ENCODE peak calls at places on chromosome 20, in five cellular contexts. G is breast epithelium, O is ovary, Q is Peyer's patch, L is A549. A is an unnamed sample.
A peak's percentile ranks its signal among the peaks of the same experiment; 100 is the strongest.

GRCh38 chr20:9051508-9051907 is 17.4 kb upstream of the PLCB4 start:
- DNase-seq in G (no peak), O (no peak), Q (no peak), L (peak; percentile 75), A (no peak)

GRCh38 chr20:9276964-9277363 is 208.1 kb downstream of the PLCB4 start:
- DNase-seq in G (no peak), O (no peak), Q (no peak), L (no peak), A (no peak)

GRCh38 chr20:6058684-6059295 is 4.9 kb upstream of the LRRN4 start:
- DNase-seq in G (no peak), O (no peak), Q (no peak), L (no peak), A (no peak)

GRCh38 chr20:61118429-61119224 is 133.4 kb upstream of the CDH4 start:
- DNase-seq in G (no peak), O (no peak), Q (no peak), L (peak; percentile 67), A (no peak)

GRCh38 chr20:25051386-25052155 is 6.4 kb downstream of the ACSS1 start:
- DNase-seq in G (no peak), O (peak; percentile 7), Q (peak; percentile 9), L (no peak), A (peak; percentile 57)

GRCh38 chr20:48760403-48760889 is 67.4 kb downstream of the PREX1 start:
- DNase-seq in G (peak; percentile 22), O (no peak), Q (no peak), L (no peak), A (no peak)

GRCh38 chr20:6806291-6806690 is 38.8 kb downstream of the BMP2 start:
- DNase-seq in G (no peak), O (no peak), Q (no peak), L (no peak), A (no peak)

GRCh38 chr20:63519765-63520593 is 586 bp upstream of the PPDPF start:
- DNase-seq in G (peak; percentile 50), O (peak; percentile 67), Q (no peak), L (peak; percentile 69), A (peak; percentile 89)

GRCh38 chr20:38169636-38170035 is 4.6 kb upstream of the TGM2 start:
- DNase-seq in G (no peak), O (no peak), Q (no peak), L (no peak), A (no peak)

GRCh38 chr20:32752458-32753250 is 9.4 kb upstream of the COMMD7 start:
- DNase-seq in G (no peak), O (no peak), Q (no peak), L (no peak), A (no peak)

GRCh38 chr20:63552481-63553249 is 1.3 kb upstream of the FNDC11 start:
- DNase-seq in G (no peak), O (no peak), Q (no peak), L (no peak), A (no peak)

GRCh38 chr20:64093013-64093503 is 8.9 kb upstream of the LKAAEAR1 start:
- DNase-seq in G (no peak), O (no peak), Q (no peak), L (no peak), A (no peak)

GRCh38 chr20:61980647-61981583 is 84.8 kb downstream of the TAF4 start:
- DNase-seq in G (peak; percentile 38), O (no peak), Q (no peak), L (peak; percentile 49), A (no peak)

GRCh38 chr20:57759724-57760123 is 49.9 kb upstream of the PMEPA1 start:
- DNase-seq in G (no peak), O (no peak), Q (no peak), L (no peak), A (peak; percentile 16)

GRCh38 chr20:32943490-32944052 is 60.7 kb downstream of the SUN5 start:
- DNase-seq in G (no peak), O (no peak), Q (no peak), L (no peak), A (no peak)

GRCh38 chr20:41165001-41165882 is 27.9 kb downstream of the PLCG1 start:
- DNase-seq in G (no peak), O (no peak), Q (peak; percentile 12), L (no peak), A (peak; percentile 48)

GRCh38 chr20:61753987-61754956 is 311.4 kb downstream of the TAF4 start:
- DNase-seq in G (no peak), O (no peak), Q (no peak), L (no peak), A (no peak)

GRCh38 chr20:7897965-7898364 is 42.3 kb downstream of the HAO1 start:
- DNase-seq in G (no peak), O (no peak), Q (no peak), L (no peak), A (no peak)

GRCh38 chr20:44200983-44201382 is 9.6 kb downstream of the OSER1 start:
- DNase-seq in G (no peak), O (no peak), Q (no peak), L (no peak), A (no peak)

DNA sequence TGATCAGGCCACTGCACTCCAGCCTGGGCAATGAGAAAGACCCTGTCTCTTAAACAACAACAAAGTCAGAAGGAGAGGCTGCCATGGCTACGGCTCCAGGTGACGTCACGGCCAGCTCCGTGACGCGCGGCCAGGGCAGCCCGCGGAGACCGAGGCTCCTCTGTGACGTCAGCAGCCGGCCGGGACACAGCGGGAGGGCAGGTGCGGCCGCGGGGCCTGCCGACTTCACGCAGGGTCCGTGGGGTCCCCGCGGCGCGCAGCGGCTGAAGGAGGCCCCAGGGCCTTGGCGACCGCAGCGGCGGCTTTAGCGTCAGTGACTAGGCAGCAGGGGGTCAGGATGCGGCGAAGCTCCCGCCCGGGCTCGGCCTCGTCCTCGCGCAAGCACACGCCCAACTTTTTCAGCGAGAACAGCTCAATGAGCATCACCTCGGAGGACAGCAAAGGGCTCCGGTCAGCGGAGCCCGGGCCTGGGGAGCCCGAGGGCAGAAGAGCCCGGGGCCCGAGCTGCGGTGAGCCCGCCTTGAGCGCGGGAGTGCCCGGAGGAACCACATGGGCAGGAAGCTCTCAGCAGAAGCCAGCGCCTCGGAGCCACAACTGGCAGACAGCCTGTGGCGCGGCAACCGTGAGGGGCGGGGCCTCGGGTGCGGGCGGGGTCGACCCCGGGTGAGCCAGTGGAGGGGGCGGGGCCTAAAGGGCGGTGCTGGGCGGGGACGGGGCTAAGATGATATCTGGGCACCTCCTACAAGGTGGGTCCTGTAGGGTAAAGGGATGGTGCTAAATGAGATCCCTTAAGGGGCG is at the start of gene SPAG4:
- DNase-seq in G (peak; percentile 99), O (peak; percentile 99), Q (peak; percentile 100), L (peak; percentile 98), A (peak; percentile 99)
- TF ChIP-seq POLR2A in G (no peak), O (peak; percentile 69), Q (peak; percentile 48), L (peak; percentile 79), A (peak; percentile 61)

GRCh38 chr20:46955601-46956556 is 61.2 kb downstream of the EYA2 start:
- DNase-seq in G (no peak), O (no peak), Q (no peak), L (no peak), A (no peak)
- TF ChIP-seq POLR2A in G (no peak), O (no peak), Q (no peak), L (no peak), A (no peak)

GRCh38 chr20:53934421-53935352 is 135.7 kb downstream of the BCAS1 start:
- DNase-seq in G (no peak), O (peak; percentile 64), Q (no peak), L (no peak), A (no peak)
- TF ChIP-seq POLR2A in G (no peak), O (no peak), Q (no peak), L (no peak), A (no peak)

DNA sequence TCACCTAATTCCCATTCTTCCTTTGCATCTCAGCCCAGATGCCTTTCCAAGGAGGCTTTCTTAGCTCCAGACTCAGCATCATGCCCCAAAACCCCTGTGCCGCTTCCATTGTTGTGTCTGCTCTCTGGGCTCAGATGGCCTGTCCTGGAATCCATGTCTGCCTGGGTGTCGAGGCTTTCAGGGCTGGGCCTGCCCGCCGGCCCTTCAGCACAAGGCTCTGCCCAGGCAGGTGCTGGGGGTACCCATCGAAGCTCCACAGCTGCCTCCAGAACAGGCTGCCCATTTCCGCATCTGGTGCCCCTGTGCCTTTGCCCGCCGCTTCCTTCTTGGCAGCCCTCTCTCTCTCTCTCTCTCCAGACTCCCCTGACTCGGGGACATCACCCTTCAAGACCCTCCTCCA is 1.2 kb downstream of the CPXM1 start:
- DNase-seq in G (no peak), O (no peak), Q (no peak), L (no peak), A (no peak)
- TF ChIP-seq POLR2A in G (no peak), O (no peak), Q (no peak), L (no peak), A (no peak)

GRCh38 chr20:50121858-50122271 is 8.9 kb upstream of the UBE2V1 start:
- DNase-seq in G (no peak), O (no peak), Q (no peak), L (peak; percentile 68), A (peak; percentile 58)

GRCh38 chr20:50118203-50118602 is 5.3 kb upstream of the UBE2V1 start:
- DNase-seq in G (no peak), O (no peak), Q (no peak), L (no peak), A (no peak)

GRCh38 chr20:50123418-50123817 is 10.5 kb upstream of the UBE2V1 start:
- DNase-seq in G (no peak), O (no peak), Q (no peak), L (no peak), A (peak; percentile 42)

GRCh38 chr20:50122763-50123162 is 9.8 kb upstream of the UBE2V1 start:
- DNase-seq in G (no peak), O (no peak), Q (no peak), L (no peak), A (no peak)

DNA sequence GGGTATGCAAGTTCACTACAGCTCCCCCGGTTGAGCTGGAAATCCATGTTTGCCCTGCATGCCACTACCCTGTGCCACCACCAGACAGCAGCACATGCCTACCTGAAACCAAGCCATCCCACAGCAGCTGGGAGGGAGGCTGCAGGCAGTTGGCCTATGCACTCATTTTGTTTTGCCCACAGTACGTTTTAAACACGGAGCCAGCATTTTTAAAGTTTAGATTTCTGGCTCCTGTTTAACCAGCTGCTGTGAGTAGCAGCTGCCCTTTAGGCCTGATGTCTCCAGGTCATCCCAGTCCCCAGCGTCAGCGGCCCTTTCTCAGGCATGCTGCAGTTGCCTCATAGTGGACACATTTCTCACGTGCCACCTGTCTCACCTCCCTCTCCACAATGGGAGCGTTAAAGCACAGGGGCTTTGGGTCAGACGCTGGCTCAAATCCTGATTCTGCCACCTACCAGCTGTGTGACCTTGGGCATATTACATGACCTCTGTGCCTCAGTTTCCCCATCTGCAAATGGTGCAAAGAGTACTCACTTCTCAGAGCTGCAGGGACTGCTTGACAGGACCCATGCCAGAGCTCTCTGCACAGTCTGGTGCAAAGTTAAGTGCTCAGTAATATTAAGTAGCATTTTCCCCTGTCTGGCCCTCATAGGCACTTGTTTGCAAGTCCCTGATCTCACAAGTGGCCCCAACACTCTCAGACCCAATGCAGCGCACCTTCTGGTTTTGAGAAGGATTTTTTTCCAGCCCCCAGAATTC is 8.2 kb upstream of the UBE2V1 start:
- DNase-seq in G (peak; percentile 59), O (peak; percentile 39), Q (peak; percentile 77), L (peak; percentile 79), A (peak; percentile 75)
- TF ChIP-seq POLR2A in G (no peak), O (no peak), Q (no peak), L (no peak), A (no peak)

DNA sequence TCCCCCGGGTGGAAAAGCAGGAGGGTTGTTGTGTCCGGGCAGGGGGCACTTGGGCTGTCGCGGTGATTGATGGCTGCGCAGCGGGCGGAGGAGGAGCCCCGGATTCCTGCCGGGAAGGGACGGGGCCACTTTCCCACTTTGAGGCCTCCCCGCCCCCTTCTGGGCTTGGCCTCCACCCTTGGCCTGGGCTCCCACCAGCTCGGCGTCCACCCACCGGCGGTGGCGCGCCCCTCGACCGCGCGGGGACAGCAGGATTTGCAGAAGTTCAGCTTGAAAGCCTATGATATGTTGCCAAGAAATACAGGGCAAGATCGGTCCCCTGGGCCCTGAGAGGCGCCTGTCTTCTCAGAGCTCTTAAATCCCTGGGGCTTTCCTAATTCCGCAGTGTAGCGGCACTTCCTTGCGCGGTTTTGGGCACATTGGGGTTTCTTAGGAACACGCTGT is 852 bp downstream of the RIN2 start:
- DNase-seq in G (peak; percentile 32), O (peak; percentile 45), Q (peak; percentile 81), L (peak; percentile 55), A (peak; percentile 88)
- TF ChIP-seq POLR2A in G (no peak), O (no peak), Q (no peak), L (no peak), A (no peak)